ENCODE peak calls at places on chromosomes 7 and 10, in ten cellular contexts. Z, H, R, F, C, I, W, D, K and X are unnamed samples.

GRCh38 chr7:94028768-94029167 is 24.6 kb upstream of the BET1 start:
- DNase-seq in H (peak; percentile 86), C (no peak), Z (no peak), R (no peak), I (peak; percentile 39), D (no peak), K (peak; percentile 81), W (no peak), F (peak; percentile 52), X (no peak)

GRCh38 chr7:75924884-75925283 is 9.9 kb downstream of the POR start:
- DNase-seq in F (no peak), Z (no peak), W (no peak), R (no peak), H (no peak), I (no peak), D (no peak), C (no peak), K (no peak), X (no peak)

GRCh38 chr10:93461807-93462178 is 20.3 kb downstream of the MYOF start:
- DNase-seq in C (peak; percentile 68), K (no peak), D (peak; percentile 9), I (peak; percentile 52), R (peak; percentile 91), W (no peak), Z (no peak), F (peak; percentile 72), H (peak; percentile 75), X (no peak)

GRCh38 chr7:132998763-132999162 is 83.1 kb downstream of the CHCHD3 start:
- DNase-seq in Z (no peak), W (no peak), K (no peak), R (no peak), H (no peak), I (no peak), F (no peak), D (no peak), C (no peak), X (no peak)

GRCh38 chr10:104515670-104516199 is 125.4 kb upstream of the SORCS3 start:
- DNase-seq in Z (no peak), F (no peak), D (no peak), R (no peak), K (no peak), W (no peak), C (no peak), H (no peak), I (no peak), X (no peak)

GRCh38 chr7:111409714-111410422 is 152.4 kb downstream of the IMMP2L start:
- DNase-seq in W (no peak), D (no peak), K (no peak), H (peak; percentile 70), C (no peak), I (peak; percentile 70), F (peak; percentile 46), Z (no peak), R (no peak), X (no peak)

GRCh38 chr10:48285710-48286109 is 11.2 kb upstream of the FRMPD2 start:
- DNase-seq in Z (no peak), W (no peak), K (no peak), H (no peak), F (no peak), I (no peak), C (no peak), D (peak; percentile 76), R (no peak), X (no peak)

GRCh38 chr10:7117806-7118674 is 292.8 kb downstream of the SFMBT2 start:
- DNase-seq in R (no peak), Z (no peak), I (no peak), K (no peak), F (no peak), W (no peak), D (no peak), H (no peak), C (no peak), X (no peak)

GRCh38 chr7:82595176-82595575 is 151.6 kb upstream of the CACNA2D1 start:
- DNase-seq in H (peak; percentile 44), W (no peak), F (no peak), R (peak; percentile 29), K (no peak), I (peak; percentile 9), Z (no peak), C (no peak), D (peak; percentile 88), X (no peak)

GRCh38 chr7:143042821-143043271 is 9.3 kb upstream of the OR6V1 start:
- DNase-seq in C (no peak), Z (no peak), H (peak; percentile 71), R (no peak), K (no peak), W (no peak), D (no peak), I (peak; percentile 44), F (no peak), X (no peak)

GRCh38 chr7:108263364-108263951 is 133.3 kb upstream of the LAMB4 start:
- DNase-seq in R (no peak), I (no peak), Z (no peak), H (no peak), C (no peak), W (no peak), F (no peak), D (peak; percentile 89), K (no peak), X (no peak)

GRCh38 chr10:124007773-124008145 is 85.6 kb downstream of the CHST15 start:
- DNase-seq in Z (no peak), F (no peak), C (no peak), D (no peak), W (no peak), I (no peak), K (no peak), R (no peak), H (no peak), X (no peak)

GRCh38 chr10:73650537-73651331 is 5.1 kb downstream of the SYNPO2L start:
- DNase-seq in C (no peak), I (peak; percentile 36), D (no peak), F (peak; percentile 69), K (peak; percentile 69), R (no peak), H (peak; percentile 77), Z (no peak), W (peak; percentile 61), X (no peak)

GRCh38 chr7:158239290-158239981 is 348.2 kb downstream of the PTPRN2 start:
- DNase-seq in R (peak; percentile 30), K (no peak), F (no peak), C (no peak), D (peak; percentile 3), I (no peak), Z (no peak), W (peak; percentile 64), H (peak; percentile 3), X (no peak)

GRCh38 chr7:2266911-2267310 is 24.9 kb downstream of the NUDT1 start:
- DNase-seq in C (peak; percentile 43), K (peak; percentile 49), I (peak; percentile 56), Z (no peak), F (peak; percentile 43), D (peak; percentile 72), H (peak; percentile 46), W (no peak), R (peak; percentile 53), X (no peak)

GRCh38 chr10:68560201-68560915 is at the start of gene TET1:
- DNase-seq in C (peak; percentile 61), Z (no peak), F (no peak), H (no peak), R (peak; percentile 43), D (no peak), K (peak; percentile 75), W (peak; percentile 48), I (peak; percentile 79), X (no peak)

GRCh38 chr10:114024876-114025609 is 18.6 kb upstream of the ADRB1 start:
- DNase-seq in C (peak; percentile 25), W (no peak), D (no peak), K (peak; percentile 71), F (peak; percentile 33), H (peak; percentile 85), I (peak; percentile 52), R (no peak), Z (no peak), X (no peak)

GRCh38 chr10:6995846-6996245 is 415.0 kb downstream of the SFMBT2 start:
- DNase-seq in F (no peak), Z (no peak), D (no peak), K (peak; percentile 21), R (peak; percentile 30), W (no peak), I (peak; percentile 1), C (no peak), H (no peak), X (no peak)

GRCh38 chr7:73519867-73520672 is 2.0 kb downstream of the BAZ1B start:
- DNase-seq in C (peak; percentile 23), Z (no peak), H (peak; percentile 27), R (peak; percentile 19), D (no peak), W (no peak), K (no peak), I (peak; percentile 27), F (peak; percentile 17), X (no peak)

GRCh38 chr7:79084423-79084822 is 369.0 kb downstream of the MAGI2 start:
- DNase-seq in H (peak; percentile 21), Z (no peak), C (no peak), W (no peak), R (no peak), I (no peak), F (no peak), D (no peak), K (peak; percentile 17), X (no peak)

GRCh38 chr10:72834183-72834825 is 59.2 kb upstream of the OIT3 start:
- DNase-seq in C (peak; percentile 76), W (peak; percentile 31), I (peak; percentile 89), R (peak; percentile 87), D (peak; percentile 33), F (peak; percentile 77), Z (no peak), H (peak; percentile 72), K (peak; percentile 84), X (no peak)

GRCh38 chr7:112743811-112744210 is 46.4 kb downstream of the TMEM168 start:
- DNase-seq in W (no peak), H (no peak), R (no peak), K (no peak), Z (no peak), F (no peak), I (no peak), C (no peak), D (peak; percentile 26), X (no peak)

GRCh38 chr7:45174328-45174610 is 16.7 kb downstream of the RAMP3 start:
- DNase-seq in C (no peak), Z (no peak), D (no peak), H (no peak), R (no peak), I (no peak), K (no peak), F (no peak), W (peak; percentile 1), X (peak; percentile 55)

GRCh38 chr7:91182819-91183405 is 81.3 kb upstream of the FZD1 start:
- DNase-seq in R (peak; percentile 76), W (no peak), Z (no peak), K (peak; percentile 97), D (no peak), H (peak; percentile 89), F (peak; percentile 96), I (peak; percentile 86), C (no peak), X (no peak)

GRCh38 chr7:27053153-27053552 is 42.6 kb downstream of the HOXA1 start:
- DNase-seq in K (no peak), W (no peak), Z (no peak), C (no peak), I (no peak), F (no peak), R (no peak), D (no peak), H (no peak), X (no peak)

GRCh38 chr10:44958196-44958896 is 1.3 kb upstream of the RASSF4 start:
- DNase-seq in K (no peak), I (peak; percentile 51), Z (no peak), D (no peak), F (no peak), R (peak; percentile 56), W (no peak), H (peak; percentile 85), C (no peak), X (peak; percentile 74)

GRCh38 chr10:70816220-70816894 is 609 bp downstream of the SGPL1 start:
- DNase-seq in Z (peak; percentile 33), I (peak; percentile 91), C (peak; percentile 87), R (peak; percentile 80), H (peak; percentile 97), F (peak; percentile 92), D (peak; percentile 76), K (peak; percentile 86), W (peak; percentile 76), X (peak; percentile 83)

GRCh38 chr10:64191304-64191703 is 670.1 kb downstream of the REEP3 start:
- DNase-seq in Z (no peak), I (no peak), H (no peak), K (no peak), D (no peak), R (no peak), C (no peak), F (no peak), W (no peak), X (no peak)